ENCODE peak calls at places on chromosomes 5 and 9, in five cellular contexts. W is effector memory CD8-positive, alpha-beta T cell; B is T-cell; G is CD4-positive, CD25-positive, alpha-beta regulatory T cell; I is cardiac fibroblast. V is an unnamed sample.
A peak's percentile ranks its signal among the peaks of the same experiment; 100 is the strongest.

GRCh38 chr9:138120511-138121437 is 243.2 kb downstream of the CACNA1B start:
- DNase-seq in G (no peak), W (no peak), I (no peak), B (no peak), V (no peak)

GRCh38 chr5:169637085-169637855 is at the start of gene DOCK2:
- DNase-seq in B (peak; percentile 52), G (peak; percentile 54), W (peak; percentile 54), I (no peak), V (peak; percentile 82)

GRCh38 chr5:97266576-97266975 is 83.5 kb upstream of the RIOK2 start:
- DNase-seq in I (peak; percentile 32), G (no peak), W (no peak), B (no peak), V (no peak)

GRCh38 chr5:147713550-147714295 is 68.8 kb downstream of the JAKMIP2 start:
- DNase-seq in G (no peak), I (no peak), B (no peak), W (no peak), V (no peak)

GRCh38 chr5:144189800-144190429 is 19.2 kb downstream of the KCTD16 start:
- DNase-seq in I (peak; percentile 95), G (peak; percentile 72), W (peak; percentile 73), B (peak; percentile 74), V (peak; percentile 53)

GRCh38 chr9:123769723-123770122 is 160.2 kb downstream of the DENND1A start:
- DNase-seq in G (no peak), I (no peak), W (no peak), B (no peak), V (no peak)

GRCh38 chr9:36136894-36137391 is 410 bp downstream of the GLIPR2 start:
- DNase-seq in W (no peak), G (no peak), B (no peak), I (no peak), V (no peak)

GRCh38 chr5:98576275-98576674 is 197.2 kb upstream of the RGMB start:
- DNase-seq in W (no peak), B (no peak), I (no peak), G (no peak), V (no peak)

GRCh38 chr5:16864566-16864965 is 71.5 kb downstream of the MYO10 start:
- DNase-seq in I (no peak), W (no peak), B (no peak), G (no peak), V (no peak)

GRCh38 chr9:98280574-98280973 is 25.1 kb upstream of the TBC1D2 start:
- DNase-seq in W (no peak), I (no peak), G (no peak), B (no peak), V (no peak)

GRCh38 chr9:132614324-132614723 is 31.9 kb downstream of the BARHL1 start:
- DNase-seq in I (no peak), W (no peak), B (no peak), G (no peak), V (no peak)

GRCh38 chr9:92947268-92948031 is at the start of gene FGD3:
- DNase-seq in W (no peak), G (peak; percentile 38), I (no peak), B (no peak), V (no peak)

GRCh38 chr5:31911291-31912265 is 262.5 kb downstream of the GOLPH3 start:
- DNase-seq in I (no peak), B (no peak), W (no peak), G (no peak), V (no peak)

GRCh38 chr9:81320909-81321482 is 368.4 kb downstream of the TLE1 start:
- DNase-seq in G (no peak), W (no peak), B (no peak), I (no peak), V (no peak)

V was measured in naive B cell.